ENCODE peak calls at places on chromosomes 6 and 20, in six cellular contexts. C is lower lobe of right lung, N is heart right ventricle, D is body of pancreas, X is lung, K is endothelial cell of umbilical vein. S is an unnamed sample.
A peak's percentile ranks its signal among the peaks of the same experiment; 100 is the strongest.

GRCh38 chr6:34904990-34905613 is 16.0 kb downstream of the ANKS1A start:
- DNase-seq in C (no peak), N (no peak), D (no peak), X (no peak), K (no peak), S (no peak)

GRCh38 chr6:108676555-108676954 is 115.8 kb downstream of the FOXO3 start:
- DNase-seq in C (no peak), N (no peak), D (no peak), X (no peak), K (no peak), S (no peak)

GRCh38 chr6:44672838-44673237 is 285.3 kb downstream of the CDC5L start:
- DNase-seq in C (no peak), N (no peak), D (no peak), X (no peak), K (no peak), S (no peak)

GRCh38 chr6:22754111-22754510 is 184.7 kb downstream of the HDGFL1 start:
- DNase-seq in C (no peak), N (no peak), D (no peak), X (no peak), K (no peak), S (no peak)

GRCh38 chr6:129320892-129321291 is 389.1 kb downstream of the ARHGAP18 start:
- DNase-seq in C (no peak), N (no peak), D (no peak), X (no peak), K (no peak), S (no peak)

GRCh38 chr6:135270676-135271536 is 89.8 kb downstream of the MYB start:
- DNase-seq in C (peak; percentile 74), N (no peak), D (peak; percentile 61), X (peak; percentile 63), K (peak; percentile 14), S (no peak)

GRCh38 chr6:119879731-119880130 is 530.2 kb upstream of the MAN1A1 start:
- DNase-seq in C (no peak), N (no peak), D (no peak), X (no peak), K (no peak), S (no peak)

GRCh38 chr20:44012466-44013226 is 98.0 kb downstream of the TOX2 start:
- DNase-seq in C (no peak), N (no peak), D (no peak), X (no peak), K (no peak), S (no peak)

GRCh38 chr6:143556529-143556928 is 45.0 kb upstream of the FUCA2 start:
- DNase-seq in C (no peak), N (no peak), D (no peak), X (no peak), K (no peak), S (no peak)

GRCh38 chr6:10720229-10720959 is 2.5 kb upstream of the TMEM14C start:
- DNase-seq in C (peak; percentile 74), N (peak; percentile 33), D (peak; percentile 35), X (peak; percentile 60), K (peak; percentile 54), S (peak; percentile 70)

GRCh38 chr20:4181956-4182945 is 166.9 kb upstream of the RNF24 start:
- DNase-seq in C (peak; percentile 38), N (no peak), D (no peak), X (no peak), K (no peak), S (no peak)

GRCh38 chr6:136593748-136594490 is 43.7 kb upstream of the MAP7 start:
- DNase-seq in C (no peak), N (no peak), D (peak; percentile 68), X (peak; percentile 49), K (peak; percentile 97), S (no peak)

GRCh38 chr6:26400626-26401025 is 1.4 kb upstream of the BTN3A1 start:
- DNase-seq in C (no peak), N (no peak), D (no peak), X (no peak), K (no peak), S (no peak)

GRCh38 chr20:41017448-41018042 is 11.1 kb upstream of the TOP1 start:
- DNase-seq in C (no peak), N (no peak), D (no peak), X (no peak), K (no peak), S (no peak)

GRCh38 chr20:58511364-58511763 is 3.8 kb downstream of the APCDD1L start:
- DNase-seq in C (no peak), N (no peak), D (no peak), X (no peak), K (peak; percentile 64), S (no peak)

DNA sequence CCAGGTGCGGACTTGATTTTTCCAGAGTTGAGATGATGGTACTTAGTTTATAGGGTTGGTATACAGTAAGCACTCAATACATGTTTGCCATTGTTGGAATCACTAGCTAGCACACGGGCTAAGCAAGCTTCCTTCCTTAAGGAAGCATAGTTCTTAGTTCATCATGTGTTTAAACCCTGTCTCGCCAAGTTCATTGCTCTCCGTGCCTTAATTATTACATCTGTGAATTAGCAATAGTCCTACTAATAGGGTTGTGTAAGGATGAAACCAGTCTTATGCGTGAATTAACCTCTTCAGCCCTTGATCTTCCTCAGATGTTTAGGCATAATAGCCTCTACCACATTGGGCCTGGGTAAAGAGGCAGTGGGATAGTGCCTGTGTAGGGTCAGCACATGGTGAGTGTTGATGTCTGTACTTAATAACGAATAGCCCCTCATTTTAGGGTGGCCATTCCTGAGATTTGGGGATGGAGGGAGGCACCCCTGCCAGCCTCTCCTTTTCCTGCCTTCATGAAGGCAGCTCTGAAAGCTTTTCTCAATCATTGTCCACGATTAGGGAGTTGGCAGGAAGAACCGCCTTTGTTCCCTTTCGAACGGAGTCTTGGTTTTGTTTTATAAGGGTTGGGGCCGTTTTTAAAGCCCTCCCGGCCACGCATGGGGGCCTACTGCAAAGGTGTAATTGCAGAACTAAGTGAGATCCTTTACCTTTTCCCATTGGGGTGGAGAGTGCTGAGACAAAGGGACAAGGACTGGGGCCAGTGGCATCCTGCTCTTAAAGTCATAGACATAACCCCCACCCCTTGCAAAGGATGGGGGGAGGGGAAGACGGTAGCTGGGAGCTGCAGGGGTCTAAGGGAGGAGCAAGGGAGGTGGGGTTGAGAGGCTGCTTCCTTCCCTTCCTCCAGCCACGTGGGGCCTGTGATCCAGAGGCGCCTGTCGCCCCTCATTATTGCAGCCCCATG is 2.1 kb downstream of the DNMT3B start:
- DNase-seq in C (no peak), N (no peak), D (no peak), X (no peak), K (no peak), S (no peak)
- H3K27ac ChIP-seq in C (no peak overlapping the region), N (peak overlapping the region; percentile 21), D (no peak overlapping the region), X (no peak overlapping the region), K (no peak overlapping the region), S (no peak overlapping the region)

GRCh38 chr20:47265214-47265613 is 91.3 kb downstream of the ZMYND8 start:
- DNase-seq in C (no peak), N (no peak), D (no peak), X (no peak), K (no peak), S (no peak)

GRCh38 chr20:47262008-47262364 is 94.5 kb downstream of the ZMYND8 start:
- DNase-seq in C (no peak), N (no peak), D (no peak), X (no peak), K (no peak), S (no peak)

GRCh38 chr20:47263080-47263479 is 93.4 kb downstream of the ZMYND8 start:
- DNase-seq in C (no peak), N (no peak), D (no peak), X (no peak), K (no peak), S (no peak)

GRCh38 chr20:47263502-47264084 is 92.9 kb downstream of the ZMYND8 start:
- DNase-seq in C (no peak), N (no peak), D (no peak), X (no peak), K (no peak), S (no peak)

DNA sequence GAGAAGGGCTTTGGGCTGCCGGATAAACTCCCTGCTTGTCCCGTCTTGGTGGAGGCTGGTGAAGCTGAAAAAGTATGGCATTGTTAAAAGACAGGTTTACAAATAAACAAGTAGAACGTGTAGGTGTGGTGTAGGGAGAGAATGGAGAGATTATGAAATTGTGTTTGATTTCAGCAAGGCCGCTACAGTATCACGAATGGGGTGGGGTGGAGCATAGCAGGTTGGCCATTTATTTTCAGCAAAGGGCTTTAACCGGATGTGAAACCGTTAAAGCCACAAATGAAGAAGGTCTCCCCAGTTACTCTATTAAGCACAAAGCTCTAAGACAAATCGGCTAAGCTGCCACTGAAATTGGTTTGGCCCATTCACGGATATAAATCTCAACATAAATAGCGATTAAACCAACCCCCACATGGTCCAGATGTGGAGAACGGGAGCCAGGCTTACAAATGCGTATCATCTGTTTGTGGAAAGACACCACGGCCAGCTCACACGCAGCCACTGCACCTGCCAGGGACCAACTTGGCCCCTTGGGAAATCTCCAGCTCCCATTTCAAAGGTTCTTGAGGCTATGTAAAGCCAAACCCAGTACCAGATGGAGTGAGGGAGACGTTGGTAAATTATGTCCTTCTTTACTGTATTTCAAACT is 94.0 kb downstream of the ZMYND8 start:
- DNase-seq in C (no peak), N (no peak), D (no peak), X (no peak), K (no peak), S (no peak)
- H3K27ac ChIP-seq in C (no peak overlapping the region), N (peak overlapping the region; percentile 75), D (no peak overlapping the region), X (no peak overlapping the region), K (no peak overlapping the region), S (no peak overlapping the region)

GRCh38 chr6:13470240-13471140 is 16.9 kb downstream of the GFOD1 start:
- DNase-seq in C (no peak), N (no peak), D (no peak), X (no peak), K (no peak), S (no peak)

GRCh38 chr6:13474360-13474759 is 13.0 kb downstream of the GFOD1 start:
- DNase-seq in C (no peak), N (no peak), D (no peak), X (no peak), K (no peak), S (no peak)

GRCh38 chr6:13471184-13471583 is 16.2 kb downstream of the GFOD1 start:
- DNase-seq in C (no peak), N (no peak), D (no peak), X (no peak), K (no peak), S (no peak)

GRCh38 chr6:13472976-13473645 is 14.3 kb downstream of the GFOD1 start:
- DNase-seq in C (no peak), N (no peak), D (no peak), X (no peak), K (no peak), S (no peak)

GRCh38 chr6:13472099-13472498 is 15.3 kb downstream of the GFOD1 start:
- DNase-seq in C (no peak), N (no peak), D (no peak), X (no peak), K (no peak), S (no peak)
- H3K27ac ChIP-seq in C (no peak overlapping the region), N (peak overlapping the region; percentile 1), D (no peak overlapping the region), X (no peak overlapping the region), K (no peak overlapping the region), S (no peak overlapping the region)

GRCh38 chr20:64188071-64188470 is 23.8 kb downstream of the MYT1 start:
- DNase-seq in C (peak; percentile 4), N (no peak), D (no peak), X (no peak), K (no peak), S (no peak)

GRCh38 chr20:64191002-64191401 is 26.8 kb downstream of the MYT1 start:
- DNase-seq in C (no peak), N (no peak), D (no peak), X (no peak), K (no peak), S (no peak)

GRCh38 chr20:64189530-64189966 is 25.3 kb downstream of the MYT1 start:
- DNase-seq in C (no peak), N (no peak), D (no peak), X (no peak), K (no peak), S (no peak)

GRCh38 chr20:64189986-64190385 is 25.7 kb downstream of the MYT1 start:
- DNase-seq in C (no peak), N (no peak), D (no peak), X (no peak), K (no peak), S (no peak)

GRCh38 chr20:64188682-64189529 is 24.7 kb downstream of the MYT1 start:
- DNase-seq in C (no peak), N (no peak), D (peak; percentile 93), X (no peak), K (peak; percentile 84), S (no peak)
- H3K27ac ChIP-seq in C (no peak overlapping the region), N (no peak overlapping the region), D (peak overlapping the region; percentile 89), X (no peak overlapping the region), K (peak overlapping the region; percentile 54), S (no peak overlapping the region)